ENCODE peak calls at places on chromosome 6, in six cellular contexts. R is astrocyte of the spinal cord, D is GM12878, I is brain microvascular endothelial cell, Z is endothelial cell of umbilical vein, A is spleen. G is an unnamed sample.

GRCh38 chr6:20211941-20212391 is 303 bp downstream of the MBOAT1 start:
- DNase-seq in R (no peak), A (no peak), Z (no peak), I (no peak), D (no peak), G (no peak)

GRCh38 chr6:139436521-139437348 is 62.3 kb upstream of the CITED2 start:
- DNase-seq in Z (no peak), D (no peak), R (peak; percentile 43), I (no peak), A (no peak), G (peak; percentile 91)

GRCh38 chr6:43817192-43817591 is 47.2 kb downstream of the VEGFA start:
- DNase-seq in D (no peak), I (peak; percentile 32), A (no peak), Z (no peak), R (no peak), G (no peak)

GRCh38 chr6:142155895-142156757 is 9.1 kb downstream of the VTA1 start:
- DNase-seq in D (no peak), A (no peak), Z (peak; percentile 76), R (peak; percentile 47), I (no peak), G (no peak)

GRCh38 chr6:89002523-89002922 is 39.1 kb upstream of the RNGTT start:
- DNase-seq in A (no peak), R (no peak), Z (no peak), D (no peak), I (no peak), G (no peak)

GRCh38 chr6:163356324-163356723 is 58.2 kb upstream of the QKI start:
- DNase-seq in Z (peak; percentile 79), D (no peak), R (peak; percentile 77), A (no peak), I (peak; percentile 80), G (no peak)

GRCh38 chr6:53918854-53919253 is 124.0 kb downstream of the LRRC1 start:
- DNase-seq in D (no peak), Z (no peak), R (no peak), A (no peak), I (no peak), G (no peak)

GRCh38 chr6:99885051-99885450 is 109.0 kb downstream of the MCHR2 start:
- DNase-seq in R (no peak), D (no peak), I (no peak), Z (no peak), A (no peak), G (no peak)

GRCh38 chr6:169837529-169838250 is 86.3 kb downstream of the ERMARD start:
- DNase-seq in D (no peak), I (no peak), A (peak; percentile 59), R (no peak), Z (no peak), G (no peak)

GRCh38 chr6:126051739-126052138 is 65.4 kb downstream of the TRMT11 start:
- DNase-seq in I (no peak), Z (no peak), R (no peak), A (no peak), D (no peak), G (no peak)

GRCh38 chr6:19892250-19892649 is 55.1 kb downstream of the ID4 start:
- DNase-seq in I (no peak), D (no peak), Z (no peak), A (no peak), R (no peak), G (peak; percentile 32)

GRCh38 chr6:18528084-18528743 is 141.1 kb downstream of the RNF144B start:
- DNase-seq in D (no peak), I (no peak), Z (peak; percentile 24), R (peak; percentile 19), A (no peak), G (no peak)

GRCh38 chr6:47147836-47148344 is 105.8 kb upstream of the ADGRF1 start:
- DNase-seq in Z (no peak), R (no peak), I (no peak), A (no peak), D (no peak), G (no peak)

GRCh38 chr6:124881898-124882579 is 80.2 kb upstream of the RNF217 start:
- DNase-seq in D (no peak), A (no peak), Z (peak; percentile 11), I (peak; percentile 33), R (peak; percentile 16), G (no peak)

GRCh38 chr6:165654144-165654543 is 8.9 kb downstream of the PDE10A start:
- DNase-seq in R (no peak), D (no peak), Z (no peak), A (no peak), I (no peak), G (no peak)

GRCh38 chr6:37316071-37316470 is 37.7 kb upstream of the RNF8 start:
- DNase-seq in Z (no peak), A (no peak), D (no peak), I (no peak), R (no peak), G (no peak)

GRCh38 chr6:150579611-150580010 is 20.1 kb upstream of the PLEKHG1 start:
- DNase-seq in R (no peak), A (no peak), Z (no peak), D (no peak), I (no peak), G (no peak)

GRCh38 chr6:53347250-53347920 is 1.4 kb downstream of the ELOVL5 start:
- DNase-seq in D (no peak), R (peak; percentile 45), A (no peak), I (peak; percentile 18), Z (peak; percentile 58), G (no peak)

GRCh38 chr6:157150076-157150475 is 173.2 kb downstream of the TMEM242 start:
- DNase-seq in R (peak; percentile 90), Z (no peak), D (no peak), I (peak; percentile 92), A (no peak), G (no peak)

GRCh38 chr6:30557683-30557981 is 537 bp downstream of the PRR3 start:
- DNase-seq in Z (no peak), D (no peak), A (no peak), R (no peak), I (no peak), G (no peak)

GRCh38 chr6:109447087-109447486 is 6.6 kb downstream of the SMPD2 start:
- DNase-seq in R (no peak), Z (no peak), A (no peak), I (no peak), D (no peak), G (no peak)

GRCh38 chr6:111481836-111482235 is 1.2 kb downstream of the REV3L start:
- DNase-seq in D (no peak), R (no peak), Z (peak; percentile 35), I (no peak), A (no peak), G (no peak)

GRCh38 chr6:31007694-31008093 is 2.6 kb upstream of the MUC22 start:
- DNase-seq in I (peak; percentile 82), R (peak; percentile 84), A (no peak), D (no peak), Z (peak; percentile 15), G (peak; percentile 96)

GRCh38 chr6:3232017-3232838 is 4.8 kb upstream of the TUBB2B start:
- DNase-seq in I (no peak), D (no peak), R (no peak), Z (no peak), A (no peak), G (no peak)

GRCh38 chr6:138765896-138766487 is 7.6 kb upstream of the CCDC28A start:
- DNase-seq in D (no peak), A (no peak), I (peak; percentile 32), Z (peak; percentile 64), R (peak; percentile 72), G (no peak)

DNA sequence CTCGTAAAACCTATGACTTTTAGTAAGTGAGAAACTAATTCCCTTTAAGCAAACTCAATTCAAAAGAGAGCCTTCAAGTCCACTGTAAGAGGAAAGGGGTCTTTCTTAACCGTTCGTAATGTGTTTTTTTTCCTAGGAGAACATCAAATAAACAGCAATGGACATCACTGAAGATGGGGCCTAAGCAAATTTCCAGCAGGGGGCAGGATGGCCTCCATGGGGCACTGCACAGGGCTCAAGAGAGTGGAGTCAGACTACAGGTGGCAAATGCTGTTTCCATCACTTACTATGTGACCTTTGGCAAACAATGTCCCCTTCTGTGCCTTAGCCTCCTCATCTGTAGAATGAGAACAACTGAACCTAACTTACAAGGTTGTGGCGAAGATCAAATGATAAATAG is 88.7 kb downstream of the ARHGAP18 start:
- DNase-seq in D (no peak), R (no peak), A (no peak), I (no peak), Z (no peak), G (no peak)
- TF ChIP-seq CTCF in D (peak; percentile 37), R (peak; percentile 24), A (peak; percentile 37), I (peak; percentile 62), Z (peak; percentile 27), G (peak; percentile 66)

GRCh38 chr6:26121141-26122004 is 34.1 kb downstream of the HFE start:
- DNase-seq in D (no peak), I (no peak), Z (no peak), R (peak; percentile 40), A (no peak), G (peak; percentile 99)

GRCh38 chr6:26122005-26122388 is 34.8 kb downstream of the HFE start:
- DNase-seq in D (no peak), A (no peak), Z (no peak), R (no peak), I (no peak), G (no peak)

GRCh38 chr6:26123675-26124549 is 36.7 kb downstream of the HFE start:
- DNase-seq in R (peak; percentile 99), A (peak; percentile 95), D (peak; percentile 100), Z (peak; percentile 98), I (peak; percentile 98), G (peak; percentile 100)

GRCh38 chr6:26122793-26123674 is 35.8 kb downstream of the HFE start:
- DNase-seq in D (peak; percentile 99), R (peak; percentile 99), I (peak; percentile 96), A (peak; percentile 95), Z (peak; percentile 97), G (peak; percentile 98)

DNA sequence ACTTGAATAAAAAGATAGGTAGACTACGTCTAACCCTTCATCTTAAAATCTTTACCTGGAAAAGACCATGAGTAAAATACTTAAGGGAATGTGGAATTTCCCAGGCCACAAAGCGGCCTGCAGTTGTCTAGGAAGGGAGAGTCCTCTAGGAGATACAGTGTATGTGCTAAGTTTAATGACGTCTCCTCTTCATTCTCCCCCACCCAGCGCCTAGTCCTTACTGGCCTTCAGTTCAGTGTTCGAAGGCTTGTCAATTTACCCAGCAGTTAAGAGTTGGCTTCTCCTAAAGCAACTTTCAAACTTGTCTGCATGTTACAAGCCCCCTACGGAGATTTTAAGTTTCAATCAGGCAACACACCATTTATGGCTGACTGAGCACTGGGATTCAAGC is 35.2 kb downstream of the HFE start:
- DNase-seq in D (no peak), R (no peak), A (no peak), I (peak; percentile 5), Z (no peak), G (no peak)
- H3K4me3 ChIP-seq in D (peak overlapping the region; percentile 64), R (peak overlapping the region; percentile 99), A (peak overlapping the region; percentile 84), I (peak overlapping the region; percentile 78), Z (no peak overlapping the region), G (peak overlapping the region; percentile 73)

GRCh38 chr6:168648730-168649129 is 207.7 kb downstream of the SMOC2 start:
- DNase-seq in Z (no peak), R (no peak), D (no peak), A (no peak), I (no peak), G (no peak)
- TF ChIP-seq CTCF in Z (no peak), R (no peak), D (no peak), A (no peak), I (no peak), G (no peak)

DNA sequence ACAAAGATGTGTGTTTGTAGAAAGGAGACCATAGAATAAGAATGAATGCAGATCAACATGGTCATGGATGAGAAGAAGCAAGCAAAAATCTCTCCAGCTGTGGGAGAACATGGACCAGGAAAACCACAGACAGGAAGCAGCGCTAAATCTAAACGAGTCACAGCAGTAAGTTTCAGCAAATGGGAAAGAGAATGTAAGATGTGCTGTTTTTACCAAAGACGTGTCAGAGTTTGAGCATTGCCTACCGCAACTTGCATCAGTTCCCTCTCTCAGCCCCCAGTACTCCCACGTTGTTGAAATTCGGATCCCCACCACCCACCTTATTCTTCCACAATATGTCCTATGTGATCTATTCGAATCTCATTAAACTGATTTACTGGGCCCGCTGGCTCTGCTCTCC is 59.4 kb upstream of the PRDM1 start:
- DNase-seq in Z (no peak), D (peak; percentile 8), A (no peak), R (peak; percentile 35), I (no peak), G (no peak)
- H3K4me3 ChIP-seq in Z (no peak overlapping the region), D (no peak overlapping the region), A (no peak overlapping the region), R (no peak overlapping the region), I (no peak overlapping the region), G (no peak overlapping the region)